ENCODE peak calls at places on chromosomes 13 and 19, in five cellular contexts. S, K, P, E and U are unnamed samples.

GRCh38 chr13:111547726-111548273 is 227.4 kb downstream of the TEX29 start:
- DNase-seq in S (no peak), P (no peak), K (no peak), E (no peak), U (no peak)

GRCh38 chr13:112719556-112719955 is 29.7 kb downstream of the ATP11A start:
- DNase-seq in S (no peak), E (no peak), K (no peak), P (no peak), U (no peak)

GRCh38 chr13:100594731-100595130 is 6.1 kb upstream of the GGACT start:
- DNase-seq in P (no peak), E (no peak), K (no peak), S (no peak), U (no peak)

GRCh38 chr13:24148414-24149305 is 11.9 kb upstream of the SPATA13 start:
- DNase-seq in P (no peak), E (no peak), S (peak), K (peak), U (no peak)

GRCh38 chr13:32107474-32107873 is 75.9 kb downstream of the FRY start:
- DNase-seq in P (no peak), S (no peak), K (no peak), E (no peak), U (no peak)

GRCh38 chr13:105642511-105642958 is 892.9 kb downstream of the EFNB2 start:
- DNase-seq in K (no peak), E (no peak), P (no peak), S (peak), U (no peak)

GRCh38 chr13:40992678-40993077 is 26.4 kb downstream of the ELF1 start:
- DNase-seq in S (no peak), P (no peak), K (no peak), E (no peak), U (peak)

GRCh38 chr19:58575183-58576041 is 2.3 kb upstream of the MZF1 start:
- DNase-seq in E (peak), K (peak), S (peak), P (peak), U (no peak)

GRCh38 chr13:58238972-58239773 is 607.6 kb downstream of the PCDH17 start:
- DNase-seq in K (no peak), E (no peak), P (no peak), S (no peak), U (no peak)

GRCh38 chr19:4676955-4677731 is 7.0 kb upstream of the MYDGF start:
- DNase-seq in P (no peak), K (peak), E (peak), S (peak), U (peak)

GRCh38 chr13:49791214-49791752 is 1.2 kb downstream of the KPNA3 start:
- DNase-seq in E (peak), P (no peak), K (no peak), S (peak), U (peak)

GRCh38 chr13:49792550-49793324 is at the start of gene KPNA3:
- DNase-seq in S (peak), P (peak), K (peak), E (peak), U (peak)

GRCh38 chr13:49789961-49790360 is 2.5 kb downstream of the KPNA3 start:
- DNase-seq in E (no peak), K (no peak), P (no peak), S (no peak), U (peak)

GRCh38 chr13:49786609-49787008 is 5.9 kb downstream of the KPNA3 start:
- DNase-seq in S (no peak), P (no peak), E (no peak), K (no peak), U (peak)

DNA sequence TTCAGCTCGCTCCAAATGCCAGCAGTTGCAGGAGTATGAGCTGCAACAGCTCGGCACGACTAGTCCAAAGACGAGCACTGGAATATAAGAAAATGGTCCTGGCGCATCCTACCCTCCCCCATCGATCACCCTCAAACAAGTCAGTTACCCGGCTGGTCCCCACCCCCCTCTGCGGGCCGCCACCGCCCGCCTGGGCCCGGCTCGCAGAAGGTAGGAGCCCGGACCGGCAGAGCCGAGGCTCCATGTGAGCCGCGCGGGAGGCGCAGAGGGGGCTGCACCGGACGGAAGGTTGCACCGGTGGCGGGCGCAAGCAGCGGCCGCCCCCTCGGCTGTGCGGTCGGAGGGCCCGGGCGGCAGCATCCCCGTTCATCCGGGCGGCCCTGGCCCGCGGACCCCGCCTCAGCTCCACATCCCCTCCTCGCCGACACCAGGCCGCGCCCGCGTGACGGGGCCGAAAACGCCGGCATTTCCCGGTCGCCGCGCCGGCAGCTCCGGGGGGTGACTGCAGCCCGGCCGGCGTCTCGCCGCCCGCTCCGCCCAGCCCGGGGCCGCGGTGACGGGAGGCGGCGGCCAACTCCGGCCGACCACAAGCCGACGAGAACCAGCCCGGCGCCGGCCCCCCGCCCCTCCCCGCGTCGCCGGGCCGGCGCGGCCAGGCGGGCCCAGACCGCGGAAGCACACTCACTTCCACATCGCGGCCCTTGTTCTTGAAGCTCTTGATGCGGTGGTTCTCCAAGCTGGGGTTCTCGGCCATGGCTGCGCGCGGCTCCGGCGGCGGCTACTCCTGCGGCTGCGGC is 531 bp downstream of the KPNA3 start:
- DNase-seq in K (no peak), E (peak), S (peak), P (peak), U (peak)
- TF ChIP-seq POLR2A in K (no peak), E (no peak), S (peak), P (no peak), U (no peak)

DNA sequence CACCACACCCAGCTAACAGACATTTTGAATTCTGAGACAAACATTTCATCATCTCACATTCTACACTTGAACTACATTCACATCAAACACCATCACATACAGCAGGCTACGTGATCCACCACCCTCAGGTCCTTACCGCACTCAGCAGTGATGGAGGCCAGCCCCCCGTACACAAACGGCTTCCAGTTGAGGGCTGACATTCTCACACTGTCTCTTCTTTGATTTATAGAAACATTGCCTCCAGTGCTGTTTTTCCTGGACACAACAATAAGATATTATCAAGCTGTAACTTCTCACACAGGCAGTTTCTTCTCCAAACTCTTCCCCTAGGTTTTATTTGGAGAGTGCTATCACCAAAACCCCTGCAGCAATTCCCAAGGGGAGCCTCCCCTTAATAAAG is 6.9 kb downstream of the SLC25A30 start:
- DNase-seq in S (no peak), K (no peak), P (no peak), E (no peak), U (no peak)
- TF ChIP-seq POLR2A in S (no peak), K (no peak), P (no peak), E (no peak), U (no peak)

GRCh38 chr19:1131718-1132552 is 28.1 kb downstream of the GPX4 start:
- DNase-seq in E (peak), S (peak), P (peak), K (no peak), U (peak)
- TF ChIP-seq POLR2A in E (no peak), S (peak), P (peak), K (no peak), U (no peak)

DNA sequence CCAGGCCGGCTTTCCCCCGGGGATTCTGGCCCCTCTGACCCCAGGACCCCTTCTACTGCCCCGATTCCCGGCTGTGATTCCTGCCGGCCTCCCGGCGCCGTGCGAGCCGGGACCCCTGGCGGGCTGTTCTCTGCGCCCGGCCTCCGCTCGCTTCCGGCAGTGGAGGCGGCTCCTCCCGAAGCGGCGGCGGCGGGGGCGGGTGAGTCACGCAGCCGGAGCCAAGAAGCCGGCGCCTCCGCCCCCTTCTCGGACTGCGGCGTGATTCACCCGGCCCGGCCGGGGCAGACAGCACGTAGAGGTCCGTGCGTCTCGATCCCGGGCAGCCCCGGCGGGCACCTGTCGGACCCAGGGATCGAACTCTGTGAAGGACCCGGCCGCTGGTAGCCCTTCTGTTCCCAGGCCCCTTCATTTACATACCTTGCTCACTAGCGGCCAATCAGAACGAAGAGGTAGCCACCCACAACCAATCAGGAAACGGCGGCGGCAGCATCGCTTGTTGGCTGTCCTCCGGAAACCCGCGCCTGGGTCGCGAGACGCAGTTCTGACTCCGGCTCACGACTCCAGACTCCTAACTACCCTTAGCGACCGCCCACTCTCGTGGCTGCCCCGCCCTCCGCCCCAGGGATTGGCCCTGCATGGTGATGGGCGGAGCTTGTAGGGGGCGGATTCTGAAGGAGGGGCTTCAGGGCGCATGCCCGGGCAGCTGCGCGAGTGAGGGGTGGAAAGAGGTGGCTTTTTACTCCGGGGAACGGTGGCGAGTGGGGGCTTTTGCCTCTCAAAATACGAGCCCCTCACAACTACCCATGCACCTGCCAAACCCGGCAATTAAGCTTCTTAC is at the start of gene SERTAD1:
- DNase-seq in K (peak), S (peak), E (peak), P (peak), U (peak)
- TF ChIP-seq POLR2A in K (peak), S (peak), E (peak), P (peak), U (peak)

GRCh38 chr13:85333511-85333910 is 465.7 kb downstream of the SLITRK6 start:
- DNase-seq in K (no peak), S (no peak), P (no peak), E (no peak), U (no peak)
- TF ChIP-seq POLR2A in K (no peak), S (no peak), P (no peak), E (no peak), U (no peak)

GRCh38 chr19:50823389-50824042 is at the start of gene KLK1:
- DNase-seq in P (no peak), E (no peak), K (no peak), S (no peak), U (no peak)
- TF ChIP-seq POLR2A in P (no peak), E (no peak), K (no peak), S (no peak), U (no peak)

GRCh38 chr19:41263850-41264580 is at the start of gene HNRNPUL1:
- DNase-seq in P (peak), S (peak), K (peak), E (peak), U (peak)
- TF ChIP-seq POLR2A in P (peak), S (no peak), K (no peak), E (no peak), U (peak)